ENCODE peak calls at places on chromosomes 7 and 10, in four cellular contexts. C is stomach, B is astrocyte, M is IMR-90. W is an unnamed sample. For H3K27me3, the result is how much of the 10 kb centered on the place peaks cover.

GRCh38 chr10:91883549-91884542 is 25.4 kb downstream of the FGFBP3 start:
- DNase-seq in M (peak), C (peak), B (peak), W (peak)

GRCh38 chr7:66283003-66283920 is 78.1 kb downstream of the TPST1 start:
- DNase-seq in C (no peak), B (peak), M (peak), W (peak)

GRCh38 chr7:147412109-147412508 is 1178.5 kb upstream of the C7orf33 start:
- DNase-seq in B (no peak), M (no peak), C (no peak), W (no peak)

GRCh38 chr10:8112230-8112915 is 57.9 kb downstream of the GATA3 start:
- DNase-seq in M (no peak), C (no peak), B (no peak), W (no peak)

GRCh38 chr7:129952164-129952652 is 552 bp downstream of the UBE2H start:
- DNase-seq in M (no peak), C (peak), B (no peak), W (no peak)

GRCh38 chr7:155344270-155344617 is 46.6 kb downstream of the INSIG1 start:
- DNase-seq in B (no peak), M (no peak), C (no peak), W (no peak)

GRCh38 chr10:86862786-86863185 is 94.6 kb downstream of the MMRN2 start:
- DNase-seq in M (no peak), B (no peak), C (peak), W (no peak)

GRCh38 chr7:12716722-12717121 is 29.3 kb downstream of the ARL4A start:
- DNase-seq in C (no peak), B (no peak), M (no peak), W (no peak)

GRCh38 chr10:110901954-110902819 is 16.8 kb downstream of the BBIP1 start:
- DNase-seq in B (peak), M (peak), C (no peak), W (peak)

GRCh38 chr7:4788627-4789189 is 13.3 kb downstream of the AP5Z1 start:
- DNase-seq in M (no peak), B (no peak), C (no peak), W (no peak)

GRCh38 chr10:132926777-132927650 is 15.4 kb downstream of the CFAP46 start:
- DNase-seq in C (no peak), M (no peak), B (no peak), W (no peak)

GRCh38 chr10:129932182-129932581 is 31.9 kb downstream of the EBF3 start:
- DNase-seq in M (no peak), C (no peak), B (no peak), W (no peak)

GRCh38 chr10:132644544-132645530 is 107.2 kb downstream of the INPP5A start:
- DNase-seq in M (no peak), C (no peak), B (no peak), W (no peak)

GRCh38 chr10:112649492-112650152 is 202.6 kb downstream of the VTI1A start:
- DNase-seq in C (no peak), M (peak), B (peak), W (no peak)

GRCh38 chr10:24495666-24496065 is 228.0 kb downstream of the ARHGAP21 start:
- DNase-seq in M (no peak), B (no peak), C (no peak), W (no peak)

GRCh38 chr10:25701651-25702050 is 232.4 kb upstream of the MYO3A start:
- DNase-seq in B (no peak), M (no peak), C (no peak), W (no peak)

GRCh38 chr10:114087655-114088054 is 44.0 kb downstream of the ADRB1 start:
- DNase-seq in B (no peak), C (no peak), M (no peak), W (no peak)

GRCh38 chr7:129166745-129167144 is 21.7 kb upstream of the SMO start:
- DNase-seq in B (no peak), M (no peak), C (no peak), W (no peak)

GRCh38 chr10:132932461-132933307 is 9.7 kb downstream of the CFAP46 start:
- DNase-seq in C (no peak), B (no peak), M (no peak), W (no peak)

GRCh38 chr7:43244232-43244631 is 131.8 kb downstream of the HECW1 start:
- DNase-seq in B (no peak), M (peak), C (no peak), W (no peak)

GRCh38 chr7:139321071-139321745 is 19.9 kb upstream of the FMC1 start:
- DNase-seq in C (no peak), M (peak), B (no peak), W (no peak)

GRCh38 chr10:49164587-49165188 is 23.5 kb downstream of the TMEM273 start:
- DNase-seq in C (no peak), M (peak), B (no peak), W (no peak)

GRCh38 chr7:41847171-41847570 is 144.3 kb upstream of the INHBA start:
- DNase-seq in M (peak), B (no peak), C (no peak), W (no peak)

GRCh38 chr7:104106106-104106505 is 101.7 kb downstream of the ORC5 start:
- DNase-seq in M (peak), C (no peak), B (no peak), W (no peak)
- TF ChIP-seq CTCF in M (peak), C (no peak), B (no peak), W (no peak)

GRCh38 chr7:117072620-117073118 is 119.4 kb downstream of the ST7 start:
- DNase-seq in M (peak), B (peak), C (peak), W (no peak)
- H3K27me3 ChIP-seq in M (under half), B (under half), C (under half), W (under half)

GRCh38 chr10:76882245-76882644 is 755.4 kb downstream of the KCNMA1 start:
- DNase-seq in B (no peak), C (no peak), M (no peak), W (no peak)
- H3K4me3 ChIP-seq in B (no peak), C (no peak), M (no peak), W (no peak)

DNA sequence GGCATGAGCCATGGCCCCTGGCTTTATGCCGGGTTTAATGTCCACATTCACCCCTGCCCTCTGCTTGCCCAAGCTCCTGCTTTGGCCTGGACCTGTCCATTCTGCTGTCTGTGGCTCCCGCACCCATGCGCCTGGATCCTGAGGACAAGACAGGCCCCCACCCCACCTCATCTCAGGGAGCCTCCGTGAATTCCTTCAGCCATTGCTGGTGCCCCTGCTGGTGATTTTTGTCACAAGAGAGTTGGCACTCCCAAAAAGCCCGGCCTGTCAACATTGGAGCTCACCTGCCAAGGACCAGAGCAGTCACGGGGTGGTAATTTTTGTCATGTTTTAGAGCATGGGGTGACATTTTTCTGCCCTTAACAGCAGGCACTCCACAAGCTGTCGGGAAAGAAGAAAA is 127.5 kb upstream of the PLXNA4 start:
- DNase-seq in C (no peak), M (no peak), B (no peak), W (no peak)
- TF ChIP-seq CTCF in C (no peak), M (no peak), B (no peak), W (no peak)

GRCh38 chr7:157019718-157020451 is 9.4 kb upstream of the MNX1 start:
- DNase-seq in M (no peak), B (no peak), C (no peak), W (no peak)

GRCh38 chr7:157017639-157018327 is 7.3 kb upstream of the MNX1 start:
- DNase-seq in B (no peak), M (no peak), C (no peak), W (no peak)

GRCh38 chr7:157018328-157018996 is 8.0 kb upstream of the MNX1 start:
- DNase-seq in M (no peak), B (no peak), C (no peak), W (no peak)

GRCh38 chr7:157020514-157021070 is 10.1 kb upstream of the MNX1 start:
- DNase-seq in B (no peak), M (no peak), C (no peak), W (no peak)

DNA sequence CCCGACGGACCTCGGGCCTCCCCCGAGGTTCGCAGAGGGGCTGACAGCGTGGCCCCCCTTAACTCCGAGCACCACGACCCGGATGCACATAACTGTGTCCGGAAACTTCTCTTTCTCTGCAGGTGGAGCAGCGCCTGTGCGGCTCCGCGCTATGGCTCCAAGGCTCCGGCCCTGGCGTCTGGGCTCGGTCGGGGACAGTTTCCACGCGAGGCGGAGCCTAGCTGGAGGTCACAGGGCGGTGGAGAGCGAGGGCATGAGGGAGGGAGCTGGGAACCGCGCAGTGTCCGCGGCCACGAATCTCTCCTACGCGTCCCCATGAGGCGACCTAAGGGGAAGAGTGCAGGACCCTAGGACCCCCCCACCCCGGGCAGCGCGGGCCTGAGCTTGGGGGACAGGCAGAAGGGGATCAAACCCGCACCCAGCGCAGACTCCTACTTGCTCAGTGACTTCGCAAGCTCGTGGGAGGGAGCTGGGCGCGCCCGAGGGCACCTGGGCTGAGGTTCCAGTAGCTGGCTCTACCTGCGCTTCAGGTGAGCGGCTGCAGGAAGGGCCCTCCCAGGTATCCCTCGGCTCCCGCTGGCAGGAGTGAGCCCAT is 8.6 kb upstream of the MNX1 start:
- DNase-seq in M (no peak), C (no peak), B (no peak), W (no peak)
- H3K27me3 ChIP-seq in M (half or more), C (half or more), B (half or more), W (half or more)

GRCh38 chr7:23205861-23206510 is 24.1 kb downstream of the NUP42 start:
- DNase-seq in C (no peak), M (no peak), B (no peak), W (no peak)
- H3K4me3 ChIP-seq in C (peak), M (no peak), B (peak), W (peak)

GRCh38 chr7:30501264-30501663 is 3.4 kb downstream of the GGCT start:
- DNase-seq in M (no peak), B (no peak), C (no peak), W (no peak)

GRCh38 chr7:30504347-30505173 is at the start of gene GGCT:
- DNase-seq in C (peak), M (peak), B (peak), W (peak)

GRCh38 chr7:30502470-30503251 is 2.0 kb downstream of the GGCT start:
- DNase-seq in C (no peak), B (no peak), M (no peak), W (no peak)

GRCh38 chr7:30503273-30504212 is 1.1 kb downstream of the GGCT start:
- DNase-seq in M (no peak), B (no peak), C (no peak), W (no peak)

GRCh38 chr7:30505174-30505697 is 607 bp upstream of the GGCT start:
- DNase-seq in M (no peak), C (no peak), B (no peak), W (no peak)
- TF ChIP-seq CTCF in M (no peak), C (no peak), B (no peak), W (no peak)

GRCh38 chr7:106048621-106049020 is 63.5 kb downstream of the SYPL1 start:
- DNase-seq in B (no peak), M (no peak), C (no peak), W (no peak)

GRCh38 chr7:106047818-106048490 is 64.2 kb downstream of the SYPL1 start:
- DNase-seq in M (no peak), C (no peak), B (no peak), W (no peak)

GRCh38 chr7:106050002-106050742 is 61.9 kb downstream of the SYPL1 start:
- DNase-seq in M (peak), B (peak), C (no peak), W (no peak)

GRCh38 chr7:106050743-106051110 is 61.4 kb downstream of the SYPL1 start:
- DNase-seq in C (no peak), B (peak), M (peak), W (no peak)

GRCh38 chr7:106049139-106049725 is 62.9 kb downstream of the SYPL1 start:
- DNase-seq in C (no peak), B (no peak), M (no peak), W (no peak)
- H3K27me3 ChIP-seq in C (under half), B (under half), M (under half), W (under half)

GRCh38 chr10:64113796-64114195 is 592.6 kb downstream of the REEP3 start:
- DNase-seq in M (no peak), C (no peak), B (no peak), W (no peak)

GRCh38 chr10:64115471-64115870 is 594.3 kb downstream of the REEP3 start:
- DNase-seq in M (no peak), B (no peak), C (no peak), W (no peak)

GRCh38 chr10:64110079-64110478 is 588.9 kb downstream of the REEP3 start:
- DNase-seq in M (no peak), B (no peak), C (no peak), W (no peak)

GRCh38 chr10:64113375-64113774 is 592.2 kb downstream of the REEP3 start:
- DNase-seq in C (no peak), B (no peak), M (no peak), W (no peak)

GRCh38 chr10:64112697-64113367 is 591.6 kb downstream of the REEP3 start:
- DNase-seq in M (no peak), C (no peak), B (no peak), W (no peak)
- H3K4me3 ChIP-seq in M (no peak), C (no peak), B (no peak), W (no peak)

DNA sequence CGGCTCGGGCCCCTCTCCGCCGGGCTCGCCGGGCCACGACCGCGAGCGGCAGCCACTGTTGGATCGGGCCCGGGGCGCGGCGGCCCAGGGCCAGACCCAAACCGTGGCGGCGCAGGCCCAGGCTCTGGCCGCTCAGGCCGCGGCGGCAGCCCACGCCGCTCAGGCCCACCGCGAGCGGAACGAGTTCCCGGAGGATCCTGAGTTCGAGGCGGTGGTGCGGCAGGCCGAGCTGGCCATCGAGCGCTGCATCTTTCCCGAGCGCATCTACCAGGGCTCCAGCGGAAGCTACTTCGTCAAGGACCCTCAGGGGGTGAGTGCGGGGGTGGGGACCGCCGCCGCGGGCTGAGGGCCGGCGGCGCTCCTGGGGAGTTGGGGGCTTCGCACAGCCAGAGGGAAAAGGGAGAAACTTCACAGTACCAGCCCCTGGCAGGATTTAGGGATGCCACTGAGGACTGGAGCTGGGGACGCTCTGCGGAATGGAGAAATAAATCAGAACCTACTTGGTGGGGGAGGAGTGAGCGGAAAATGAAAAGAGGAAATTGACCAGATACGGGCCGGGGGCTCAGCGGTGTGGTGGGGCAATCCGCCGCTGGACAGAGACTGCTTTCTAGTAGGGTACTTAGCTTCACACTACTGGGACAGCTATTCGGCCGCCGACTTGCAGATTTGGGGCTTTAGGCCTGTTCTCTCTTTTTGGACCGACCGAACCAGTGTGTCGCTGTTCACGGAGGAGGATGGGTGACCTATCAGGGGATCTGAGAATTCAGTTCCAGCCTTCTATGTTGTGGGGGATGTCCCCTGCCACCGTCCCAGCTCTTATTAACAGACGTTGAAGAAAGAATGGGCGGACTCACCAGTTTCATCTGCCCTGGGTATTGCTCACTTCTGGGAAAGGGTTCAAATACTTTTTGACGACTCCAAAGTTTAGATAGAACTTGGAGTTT is 669 bp downstream of the PI4K2A start:
- DNase-seq in B (peak), C (no peak), M (peak), W (no peak)
- TF ChIP-seq CTCF in B (no peak), C (no peak), M (no peak), W (no peak)